ENCODE peak calls at places on chromosomes 5 and 9, in four cellular contexts. Q is A549, P is IMR-90, A is adrenal gland. D is an unnamed sample.

GRCh38 chr5:133916914-133917313 is 51.5 kb downstream of the C5orf15 start:
- DNase-seq in Q (no peak), P (no peak), A (no peak), D (no peak)

GRCh38 chr9:113011911-113012381 is at the start of gene ZNF883:
- DNase-seq in Q (peak; percentile 41), P (peak; percentile 55), A (peak; percentile 28), D (peak; percentile 71)

GRCh38 chr5:137933491-137933911 is 44.2 kb downstream of the PKD2L2 start:
- DNase-seq in Q (no peak), P (peak; percentile 57), A (no peak), D (no peak)

GRCh38 chr9:108445431-108446018 is 410.3 kb downstream of the ACTL7B start:
- DNase-seq in Q (no peak), P (no peak), A (no peak), D (no peak)

GRCh38 chr5:124747770-124748686 is 1.6 kb upstream of the ZNF608 start:
- DNase-seq in Q (peak; percentile 16), P (peak; percentile 44), A (no peak), D (no peak)

GRCh38 chr9:120252248-120252647 is 327.7 kb downstream of the CDK5RAP2 start:
- DNase-seq in Q (no peak), P (no peak), A (no peak), D (no peak)

GRCh38 chr5:150097152-150097551 is 10.8 kb upstream of the CSF1R start:
- DNase-seq in Q (no peak), P (no peak), A (no peak), D (no peak)

GRCh38 chr5:22521521-22521920 is 331.6 kb downstream of the CDH12 start:
- DNase-seq in Q (no peak), P (no peak), A (no peak), D (no peak)

GRCh38 chr5:73786043-73786831 is 160.2 kb downstream of the ARHGEF28 start:
- DNase-seq in Q (no peak), P (no peak), A (no peak), D (no peak)

GRCh38 chr5:154196955-154197652 is 6.6 kb downstream of the GALNT10 start:
- DNase-seq in Q (peak; percentile 35), P (peak; percentile 87), A (no peak), D (no peak)

GRCh38 chr5:149387081-149387611 is 8.1 kb upstream of the IL17B start:
- DNase-seq in Q (no peak), P (peak; percentile 70), A (no peak), D (peak; percentile 55)

GRCh38 chr5:162209005-162209605 is 141.5 kb downstream of the GABRG2 start:
- DNase-seq in Q (no peak), P (no peak), A (peak; percentile 59), D (no peak)

GRCh38 chr5:149904293-149904886 is 40.2 kb downstream of the PDE6A start:
- DNase-seq in Q (no peak), P (no peak), A (peak; percentile 37), D (no peak)

GRCh38 chr5:28402590-28403301 is 1364.4 kb upstream of the CDH9 start:
- DNase-seq in Q (no peak), P (no peak), A (no peak), D (no peak)
- H3K9me3 ChIP-seq in Q (no peaks in the 10 kb centered on the region), P (peaks cover 15% of the 10 kb centered on the region), A (no peaks in the 10 kb centered on the region), D (no peaks in the 10 kb centered on the region)

DNA sequence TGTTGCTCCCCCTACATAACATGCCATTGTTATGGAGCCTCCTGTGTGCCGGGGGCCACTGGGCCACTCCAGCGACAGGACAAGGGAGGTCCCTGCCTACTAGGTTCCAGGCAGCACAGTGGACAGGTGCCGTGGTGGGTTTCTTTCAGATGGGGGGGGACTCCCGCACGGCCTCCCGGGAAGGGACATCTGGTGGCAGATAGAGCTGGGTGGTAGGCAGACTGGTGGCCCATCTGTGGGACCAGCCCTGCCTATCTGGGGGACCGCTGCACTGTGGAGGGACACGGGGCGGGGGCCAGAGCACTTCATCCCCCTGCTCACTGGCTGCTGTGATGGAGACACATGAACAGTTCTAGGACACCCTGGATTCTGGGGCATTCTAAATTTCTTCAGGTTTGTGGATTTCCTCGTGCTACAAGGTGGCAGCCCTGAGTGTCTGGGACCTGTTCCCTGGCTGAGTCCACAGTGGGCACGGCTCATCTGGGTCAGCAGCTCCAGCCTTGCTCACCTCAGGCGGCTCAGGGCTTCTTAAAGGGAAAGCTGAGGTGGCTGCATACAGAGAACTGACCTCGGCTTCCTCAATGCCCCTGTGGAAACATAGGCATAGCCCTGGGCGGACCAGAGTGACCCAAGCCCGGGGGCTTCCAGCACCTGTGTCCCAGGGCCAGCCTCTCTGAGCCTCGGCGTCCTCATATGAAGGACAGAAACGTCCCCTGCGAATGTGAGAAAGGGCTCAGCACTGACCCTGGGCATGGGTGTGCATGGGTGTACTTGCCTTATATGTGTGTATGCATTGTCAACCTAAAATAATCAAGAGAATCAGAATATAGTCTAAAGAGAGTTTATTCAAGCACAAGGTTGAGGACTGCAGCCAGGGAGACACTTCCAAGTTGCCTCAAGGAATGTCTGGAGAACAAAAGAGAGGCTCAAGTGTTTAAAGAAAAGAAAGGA is 22.5 kb downstream of the FGD3 start:
- DNase-seq in Q (no peak), P (no peak), A (peak; percentile 9), D (no peak)
- H3K27ac ChIP-seq in Q (no peak overlapping the region), P (no peak overlapping the region), A (no peak overlapping the region), D (no peak overlapping the region)

DNA sequence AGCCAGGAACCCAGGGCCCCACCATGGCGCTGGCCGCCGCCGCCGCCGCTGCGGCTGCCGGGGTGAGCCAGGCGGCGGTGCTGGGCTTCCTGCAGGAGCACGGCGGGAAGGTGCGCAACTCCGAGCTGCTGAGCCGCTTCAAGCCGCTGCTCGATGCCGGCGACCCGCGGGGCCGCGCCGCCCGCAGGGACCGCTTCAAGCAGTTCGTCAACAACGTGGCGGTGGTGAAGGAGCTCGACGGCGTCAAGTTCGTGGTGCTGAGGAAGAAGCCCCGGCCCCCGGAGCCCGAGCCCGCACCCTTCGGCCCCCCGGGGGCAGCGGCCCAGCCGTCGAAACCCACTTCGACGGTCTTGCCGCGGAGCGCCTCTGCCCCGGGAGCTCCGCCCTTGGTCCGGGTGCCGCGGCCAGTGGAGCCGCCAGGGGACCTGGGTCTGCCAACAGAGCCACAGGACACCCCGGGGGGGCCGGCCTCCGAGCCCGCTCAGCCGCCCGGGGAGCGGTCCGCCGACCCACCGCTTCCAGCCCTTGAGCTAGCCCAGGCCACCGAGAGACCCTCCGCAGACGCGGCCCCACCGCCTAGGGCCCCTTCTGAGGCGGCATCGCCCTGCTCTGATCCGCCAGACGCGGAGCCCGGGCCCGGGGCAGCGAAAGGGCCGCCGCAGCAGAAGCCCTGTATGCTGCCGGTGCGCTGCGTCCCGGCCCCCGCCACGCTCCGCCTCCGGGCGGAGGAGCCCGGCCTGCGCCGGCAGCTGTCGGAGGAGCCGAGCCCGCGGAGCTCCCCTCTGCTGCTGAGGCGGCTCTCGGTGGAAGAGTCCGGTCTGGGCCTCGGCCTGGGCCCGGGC is 718 bp downstream of the SOWAHA start:
- DNase-seq in Q (peak; percentile 62), P (no peak), A (peak; percentile 27), D (no peak)
- TF ChIP-seq POLR2A in Q (no peak), P (no peak), A (no peak), D (no peak)

DNA sequence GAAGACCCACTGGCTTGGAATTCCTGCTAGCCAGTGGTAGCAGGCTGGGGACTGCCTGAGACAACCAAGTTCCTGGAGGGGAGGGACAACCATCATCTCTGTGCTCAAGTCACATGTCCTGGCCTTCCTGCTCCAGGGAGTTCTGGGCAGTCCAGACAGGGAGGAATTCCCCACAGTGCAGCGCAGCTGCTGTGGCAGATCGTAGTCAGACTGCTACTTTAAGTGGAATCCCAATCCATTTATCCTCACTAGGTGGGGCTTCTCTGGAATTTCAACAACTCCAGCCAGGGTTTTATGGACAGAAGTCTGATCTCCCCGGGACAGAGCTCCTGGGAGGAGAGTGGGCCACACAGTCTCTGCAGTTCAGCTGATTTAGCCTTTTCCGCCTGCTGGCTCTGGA is 20.9 kb upstream of the OR5C1 start:
- DNase-seq in Q (no peak), P (no peak), A (no peak), D (no peak)
- H3K9me3 ChIP-seq in Q (peaks cover 7% of the 10 kb centered on the region), P (peaks cover 6% of the 10 kb centered on the region), A (no peaks in the 10 kb centered on the region), D (peaks cover 8% of the 10 kb centered on the region)

DNA sequence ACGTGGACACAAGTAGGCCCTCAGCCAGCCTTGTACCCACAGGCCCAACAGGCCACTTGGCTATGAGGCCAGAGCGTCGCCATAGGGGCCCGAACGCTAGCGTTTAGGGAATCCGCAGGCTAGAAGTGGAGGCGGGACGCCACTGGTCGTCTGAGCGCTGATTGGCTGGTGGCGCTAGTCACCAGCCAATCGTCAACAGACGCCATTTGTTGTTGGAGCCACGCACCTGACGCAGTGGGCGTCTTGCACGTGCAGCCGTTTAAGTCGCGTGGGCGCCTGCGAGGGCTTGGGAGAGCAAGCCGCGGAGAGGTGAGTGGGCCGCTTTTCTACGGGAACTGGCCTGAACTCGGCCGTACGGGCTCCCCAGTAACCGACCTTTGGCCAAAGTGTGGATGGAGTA is at the start of gene DDX4:
- DNase-seq in Q (no peak), P (no peak), A (no peak), D (no peak)
- H3K27ac ChIP-seq in Q (no peak within 1 kb of the TSS), P (no peak within 1 kb of the TSS), A (no peak within 1 kb of the TSS), D (no peak within 1 kb of the TSS)

DNA sequence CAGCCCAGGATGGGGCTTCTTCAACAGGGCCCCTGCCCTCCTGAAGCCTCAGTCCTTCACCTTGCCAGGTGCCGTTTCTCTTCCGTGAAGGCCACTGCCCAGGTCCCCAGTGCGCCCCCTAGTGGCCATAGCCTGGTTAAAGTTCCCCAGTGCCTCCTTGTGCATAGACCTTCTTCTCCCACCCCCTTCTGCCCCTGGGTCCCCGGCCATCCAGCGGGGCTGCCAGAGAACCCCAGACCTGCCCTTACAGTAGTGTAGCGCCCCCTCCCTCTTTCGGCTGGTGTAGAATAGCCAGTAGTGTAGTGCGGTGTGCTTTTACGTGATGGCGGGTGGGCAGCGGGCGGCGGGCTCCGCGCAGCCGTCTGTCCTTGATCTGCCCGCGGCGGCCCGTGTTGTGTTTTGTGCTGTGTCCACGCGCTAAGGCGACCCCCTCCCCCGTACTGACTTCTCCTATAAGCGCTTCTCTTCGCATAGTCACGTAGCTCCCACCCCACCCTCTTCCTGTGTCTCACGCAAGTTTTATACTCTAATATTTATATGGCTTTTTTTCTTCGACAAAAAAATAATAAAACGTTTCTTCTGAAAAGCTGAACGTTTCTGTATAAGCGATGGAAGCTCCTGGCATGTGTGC is 23.6 kb downstream of the PCDHGC5 start:
- DNase-seq in Q (peak; percentile 62), P (peak; percentile 54), A (peak; percentile 96), D (peak; percentile 83)
- TF ChIP-seq POLR2A in Q (no peak), P (no peak), A (peak; percentile 41), D (no peak)

GRCh38 chr9:15552641-15553527 is at the start of gene CCDC171:
- DNase-seq in Q (peak; percentile 98), P (peak; percentile 95), A (peak; percentile 95), D (peak; percentile 95)

GRCh38 chr9:15553528-15553898 is 670 bp downstream of the CCDC171 start:
- DNase-seq in Q (no peak), P (no peak), A (no peak), D (no peak)
- H3K9me3 ChIP-seq in Q (no peaks in the 10 kb centered on the region), P (no peaks in the 10 kb centered on the region), A (no peaks in the 10 kb centered on the region), D (no peaks in the 10 kb centered on the region)

D was measured in heart left ventricle.